ENCODE peak calls at places on chromosomes 7 and 10, in eight cellular contexts. Z is GM06990; M is AG20443; A is NCI-H748 treated with DMSO at 0.1 percent for 48 hours; G is posterior cingulate gyrus; R is activated CD4-positive, CD25-positive, alpha-beta regulatory T cell; B is renal cortical epithelial cell; Q is iris pigment epithelial cell. D is an unnamed sample.
A peak's percentile ranks its signal among the peaks of the same experiment; 100 is the strongest.

GRCh38 chr7:99038086-99038855 is 105.6 kb downstream of the SMURF1 start:
- DNase-seq in Z (no peak), M (no peak), A (no peak), G (no peak), R (no peak), B (no peak), Q (no peak), D (no peak)

GRCh38 chr10:116602648-116603400 is 12.1 kb downstream of the PNLIPRP1 start:
- DNase-seq in Z (no peak), M (no peak), A (no peak), G (no peak), R (no peak), B (no peak), Q (no peak), D (no peak)

GRCh38 chr7:122885583-122886356 is 490 bp downstream of the CADPS2 start:
- DNase-seq in Z (peak; percentile 11), M (peak; percentile 64), A (peak; percentile 42), G (peak; percentile 27), R (no peak), B (peak; percentile 23), Q (peak; percentile 58), D (peak; percentile 76)

GRCh38 chr10:11440250-11441150 is 170.9 kb downstream of the USP6NL start:
- DNase-seq in Z (no peak), M (no peak), A (no peak), G (no peak), R (no peak), B (no peak), Q (no peak), D (no peak)

GRCh38 chr7:28411876-28412662 is at the start of gene CREB5:
- DNase-seq in Z (no peak), M (no peak), A (peak; percentile 36), G (no peak), R (no peak), B (no peak), Q (no peak), D (peak; percentile 66)

GRCh38 chr10:119252051-119252465 is 44.7 kb downstream of the GRK5 start:
- DNase-seq in Z (no peak), M (no peak), A (no peak), G (no peak), R (no peak), B (no peak), Q (no peak), D (no peak)

GRCh38 chr7:23679898-23680416 is at the start of gene FAM221A:
- DNase-seq in Z (peak; percentile 86), M (peak; percentile 91), A (peak; percentile 64), G (peak; percentile 83), R (peak; percentile 56), B (peak; percentile 56), Q (peak; percentile 86), D (peak; percentile 90)

GRCh38 chr7:156820445-156821063 is 72.4 kb downstream of the LMBR1 start:
- DNase-seq in Z (no peak), M (no peak), A (no peak), G (no peak), R (no peak), B (no peak), Q (no peak), D (peak; percentile 27)

GRCh38 chr7:138460176-138460648 is at the start of gene TRIM24:
- DNase-seq in Z (peak; percentile 99), M (no peak), A (peak; percentile 98), G (no peak), R (no peak), B (no peak), Q (no peak), D (no peak)